ENCODE peak calls at places on chromosomes 3 and 15, in nine cellular contexts. V is colonic mucosa; H is NCI-H1105 treated with DMSO at 0.1 percent for 48 hours; N is effector CD4-positive, alpha-beta T cell; Z is H9; L is SW480; T is stimulated activated CD4-positive, alpha-beta T cell treated with anti-CD3 and anti-CD28 coated beads, Interleukin-15, amount 100 ng/mL, for 48 hours; C is H54; W is adrenal gland. D is an unnamed sample.

GRCh38 chr3:71241981-71242552 is 341.5 kb downstream of the FOXP1 start:
- DNase-seq in W (no peak), T (no peak), N (no peak), C (no peak), H (no peak), Z (no peak), V (no peak), L (no peak), D (no peak)

GRCh38 chr3:9704343-9705322 is 1.0 kb downstream of the CPNE9 start:
- DNase-seq in L (peak), W (peak), N (no peak), Z (peak), H (peak), V (peak), C (no peak), T (no peak), D (peak)

GRCh38 chr3:16132190-16132589 is 42.3 kb upstream of the GALNT15 start:
- DNase-seq in V (no peak), H (no peak), W (no peak), Z (peak), L (no peak), T (no peak), N (no peak), C (no peak), D (peak)

GRCh38 chr3:177340243-177340830 is 143.1 kb upstream of the TBL1XR1 start:
- DNase-seq in C (no peak), V (no peak), T (no peak), W (no peak), H (no peak), N (no peak), L (no peak), Z (no peak), D (no peak)

GRCh38 chr3:87761341-87761740 is 297.5 kb downstream of the CGGBP1 start:
- DNase-seq in V (no peak), H (no peak), W (no peak), N (no peak), C (no peak), Z (no peak), L (no peak), T (no peak), D (no peak)

GRCh38 chr3:87498358-87499080 is 222.1 kb upstream of the POU1F1 start:
- DNase-seq in T (no peak), C (no peak), N (no peak), H (no peak), Z (no peak), L (no peak), V (no peak), W (no peak), D (no peak)

GRCh38 chr3:51942603-51943450 is 664 bp downstream of the PARP3 start:
- DNase-seq in H (no peak), L (peak), Z (peak), T (peak), V (peak), N (peak), W (peak), C (peak), D (peak)

GRCh38 chr3:23740517-23741402 is 65.0 kb upstream of the UBE2E1 start:
- DNase-seq in V (peak), T (peak), W (peak), C (peak), Z (no peak), H (no peak), N (no peak), L (peak), D (no peak)

GRCh38 chr15:89385596-89386242 is 51.1 kb upstream of the POLG start:
- DNase-seq in W (no peak), N (no peak), V (no peak), H (no peak), Z (no peak), C (peak), T (no peak), L (peak), D (no peak)

GRCh38 chr3:11568503-11569155 is 75.1 kb downstream of the VGLL4 start:
- DNase-seq in W (peak), N (no peak), L (peak), Z (no peak), H (no peak), C (peak), T (no peak), V (no peak), D (no peak)

GRCh38 chr3:107432013-107432515 is 54.8 kb downstream of the CCDC54 start:
- DNase-seq in T (no peak), V (peak), C (no peak), W (peak), H (peak), Z (peak), N (no peak), L (peak), D (no peak)

GRCh38 chr3:101117473-101117872 is 124.3 kb upstream of the ABI3BP start:
- DNase-seq in N (no peak), T (no peak), L (no peak), V (no peak), W (no peak), C (no peak), H (no peak), Z (no peak), D (no peak)

GRCh38 chr3:10758304-10759037 is 57.6 kb upstream of the SLC6A11 start:
- DNase-seq in H (peak), V (peak), W (peak), L (peak), N (peak), Z (peak), C (peak), T (no peak), D (peak)

GRCh38 chr3:65979152-65979551 is 59.6 kb downstream of the MAGI1 start:
- DNase-seq in Z (no peak), H (no peak), N (no peak), T (no peak), L (no peak), C (no peak), V (no peak), W (no peak), D (no peak)

GRCh38 chr15:75036269-75036668 is 12.9 kb downstream of the PPCDC start:
- DNase-seq in L (peak), C (peak), V (peak), T (no peak), Z (peak), N (no peak), H (no peak), W (peak), D (peak)

GRCh38 chr3:55183259-55183658 is 255.4 kb upstream of the LRTM1 start:
- DNase-seq in N (no peak), H (no peak), W (no peak), C (no peak), Z (no peak), V (no peak), T (no peak), L (no peak), D (no peak)

GRCh38 chr3:195867631-195868335 is 40.6 kb downstream of the TNK2 start:
- DNase-seq in V (no peak), T (no peak), C (no peak), W (no peak), H (no peak), N (no peak), L (no peak), Z (no peak), D (no peak)

GRCh38 chr15:38678291-38678690 is 113.7 kb upstream of the RASGRP1 start:
- DNase-seq in H (no peak), T (no peak), W (no peak), V (no peak), L (no peak), N (no peak), Z (no peak), C (no peak), D (no peak)

GRCh38 chr3:107184375-107184774 is 192.9 kb upstream of the CCDC54 start:
- DNase-seq in N (no peak), T (no peak), W (no peak), Z (no peak), L (no peak), H (no peak), C (no peak), V (no peak), D (no peak)

D was measured in WTC11.